ENCODE peak calls at places on chromosomes 7 and 10, in ten cellular contexts. P is upper lobe of right lung, W is upper lobe of left lung, V is stomach, C is thoracic aorta, E is fibroblast of lung, Y is mammary epithelial cell, Z is AG10803, B is astrocyte of the cerebellum, F is IMR-90. J is an unnamed sample.

GRCh38 chr10:107544706-107545520 is 380.4 kb upstream of the SORCS1 start:
- DNase-seq in Y (peak), C (no peak), P (peak), Z (no peak), E (no peak), W (peak), V (no peak), B (no peak), F (no peak), J (peak)

GRCh38 chr7:108455833-108456677 is at the start of gene NRCAM:
- DNase-seq in B (no peak), F (no peak), Y (peak), W (peak), P (peak), Z (peak), V (peak), E (peak), C (no peak), J (peak)

GRCh38 chr10:6224781-6225180 is 22.0 kb downstream of the PFKFB3 start:
- DNase-seq in C (no peak), V (no peak), Y (no peak), E (no peak), W (no peak), B (no peak), P (no peak), Z (no peak), F (no peak), J (no peak)

GRCh38 chr7:124919841-124920240 is 9.8 kb downstream of the POT1 start:
- DNase-seq in P (no peak), W (no peak), B (no peak), F (no peak), Y (no peak), V (no peak), E (no peak), C (no peak), Z (no peak), J (no peak)

GRCh38 chr7:122136033-122136432 is 8.0 kb downstream of the AASS start:
- DNase-seq in W (no peak), B (no peak), Z (peak), V (no peak), P (no peak), E (no peak), Y (no peak), C (no peak), F (no peak), J (no peak)

GRCh38 chr10:83897626-83898025 is 241.7 kb upstream of the GHITM start:
- DNase-seq in F (no peak), W (no peak), B (no peak), E (no peak), P (no peak), Z (no peak), V (no peak), Y (no peak), C (no peak), J (no peak)

GRCh38 chr7:148151778-148152177 is 438.8 kb upstream of the C7orf33 start:
- DNase-seq in W (no peak), F (no peak), Y (no peak), C (no peak), P (no peak), E (no peak), Z (no peak), B (no peak), V (no peak), J (no peak)

GRCh38 chr7:80827238-80827633 is 91.6 kb downstream of the SEMA3C start:
- DNase-seq in F (peak), B (peak), P (no peak), C (no peak), E (no peak), V (no peak), Y (no peak), Z (peak), W (no peak), J (no peak)

GRCh38 chr10:80442879-80443278 is 11.2 kb upstream of the TSPAN14 start:
- DNase-seq in Z (no peak), B (no peak), Y (no peak), F (no peak), W (no peak), V (no peak), P (no peak), E (no peak), C (no peak), J (no peak)

GRCh38 chr10:82813856-82814255 is 938.9 kb downstream of the NRG3 start:
- DNase-seq in P (no peak), W (no peak), C (no peak), V (peak), Y (peak), B (peak), Z (peak), F (no peak), E (peak), J (no peak)

GRCh38 chr10:3482200-3482993 is 302.6 kb downstream of the KLF6 start:
- DNase-seq in F (peak), V (peak), W (peak), P (peak), C (peak), Y (peak), B (peak), Z (peak), E (peak), J (no peak)

GRCh38 chr10:3484306-3485187 is 300.5 kb downstream of the KLF6 start:
- DNase-seq in Y (no peak), Z (peak), B (no peak), W (no peak), C (no peak), F (peak), P (no peak), E (peak), V (no peak), J (no peak)

GRCh38 chr10:3487228-3487627 is 297.8 kb downstream of the KLF6 start:
- DNase-seq in Y (no peak), E (no peak), Z (no peak), B (no peak), F (no peak), V (no peak), C (no peak), P (no peak), W (no peak), J (no peak)

GRCh38 chr10:3485287-3485686 is 299.7 kb downstream of the KLF6 start:
- DNase-seq in V (no peak), Z (no peak), P (no peak), C (no peak), E (no peak), B (no peak), Y (no peak), W (no peak), F (no peak), J (no peak)

DNA sequence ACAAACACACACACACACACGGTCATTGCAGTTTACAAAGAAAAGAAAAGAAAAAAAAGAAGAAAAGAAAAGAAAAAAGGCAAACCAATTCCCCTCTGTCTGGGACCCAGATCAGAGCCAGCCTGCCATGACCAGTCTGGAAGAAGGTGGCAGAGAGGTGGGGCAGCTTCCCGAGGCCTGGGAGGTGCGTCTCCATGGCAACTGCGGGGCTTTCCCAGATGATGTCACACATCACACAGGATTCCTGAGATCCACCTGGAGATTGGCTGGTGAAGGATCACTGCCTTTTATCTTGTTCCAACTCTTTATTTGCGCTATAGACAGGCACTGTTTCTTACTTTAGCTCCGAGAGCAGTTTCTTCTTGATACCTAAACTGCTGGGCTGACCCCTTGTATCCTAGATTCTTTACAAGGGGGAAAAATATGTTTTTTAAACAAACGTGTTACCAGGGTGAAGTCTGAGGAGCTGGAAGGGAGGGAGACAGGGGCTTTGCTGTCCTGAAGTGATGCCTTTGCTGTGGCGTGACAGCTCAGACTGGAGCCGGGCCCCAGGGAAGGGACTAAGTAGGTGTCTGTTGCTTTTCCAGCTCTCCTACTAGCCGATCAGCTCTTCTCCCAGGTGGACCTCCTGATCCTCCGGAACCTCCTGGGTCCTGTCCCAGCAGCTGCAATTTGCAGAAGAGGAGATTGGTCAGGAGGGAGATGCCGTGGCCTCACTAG is 298.5 kb downstream of the KLF6 start:
- DNase-seq in V (peak), Z (no peak), B (no peak), F (peak), E (peak), P (peak), C (no peak), Y (peak), W (no peak), J (no peak)
- TF ChIP-seq CTCF in V (no peak), Z (no peak), B (no peak), F (no peak), E (no peak), P (no peak), C (no peak), Y (peak), W (no peak), J (no peak)

DNA sequence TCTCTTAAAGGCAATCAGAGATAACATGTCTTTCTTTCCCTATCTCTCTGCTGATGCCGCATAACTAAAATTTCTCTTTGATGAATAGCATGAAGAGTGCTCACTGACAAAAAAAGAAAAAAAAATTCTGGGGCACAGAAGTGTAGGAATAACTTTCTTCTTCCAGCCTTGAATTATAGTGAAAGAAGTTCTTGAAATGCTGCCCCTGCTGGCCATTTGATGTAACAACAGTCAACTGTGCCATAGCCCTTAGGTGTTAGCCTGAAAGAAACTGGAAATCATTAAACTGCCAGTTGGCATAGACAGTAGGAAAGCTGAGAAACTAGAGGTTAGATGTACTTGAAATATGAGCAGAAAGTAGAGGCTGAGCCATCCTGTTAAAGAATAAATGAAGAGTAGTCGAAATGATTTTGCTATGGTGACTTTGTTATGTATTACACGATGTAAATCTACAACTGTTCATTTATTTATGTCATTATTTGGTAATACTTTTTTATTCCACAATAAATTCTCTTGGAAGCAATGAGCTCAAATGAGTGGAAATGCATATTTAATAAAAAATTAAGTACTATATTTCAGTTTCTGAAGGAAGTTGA is 48.3 kb upstream of the FAM171A1 start:
- DNase-seq in W (no peak), Y (peak), V (no peak), B (peak), C (no peak), E (peak), P (no peak), F (peak), Z (peak), J (no peak)
- TF ChIP-seq CTCF in W (peak), Y (peak), V (peak), B (peak), C (peak), E (peak), P (peak), F (peak), Z (peak), J (peak)

GRCh38 chr7:105487559-105488218 is 34.4 kb downstream of the PUS7 start:
- DNase-seq in W (no peak), Y (peak), V (no peak), F (peak), Z (peak), C (no peak), P (no peak), E (peak), B (peak), J (no peak)

GRCh38 chr7:105493196-105493927 is 28.7 kb downstream of the PUS7 start:
- DNase-seq in Y (no peak), E (peak), C (no peak), W (no peak), Z (no peak), P (no peak), V (no peak), B (no peak), F (peak), J (no peak)

GRCh38 chr7:105493928-105494325 is 28.1 kb downstream of the PUS7 start:
- DNase-seq in E (peak), P (no peak), Z (peak), W (no peak), Y (no peak), V (peak), F (peak), B (peak), C (no peak), J (no peak)

GRCh38 chr7:105489409-105489808 is 32.7 kb downstream of the PUS7 start:
- DNase-seq in F (no peak), P (no peak), E (no peak), Z (no peak), Y (no peak), C (no peak), B (no peak), V (no peak), W (no peak), J (no peak)

GRCh38 chr7:105488219-105488571 is 33.9 kb downstream of the PUS7 start:
- DNase-seq in E (no peak), P (no peak), F (no peak), W (no peak), Y (no peak), B (no peak), C (no peak), V (no peak), Z (no peak), J (no peak)
- TF ChIP-seq CTCF in E (no peak), P (no peak), F (no peak), W (no peak), Y (no peak), B (no peak), C (no peak), V (no peak), Z (no peak), J (peak)

GRCh38 chr7:42269161-42269560 is 32.2 kb upstream of the GLI3 start:
- DNase-seq in C (no peak), E (no peak), B (peak), F (no peak), P (no peak), Y (peak), Z (no peak), V (no peak), W (no peak), J (no peak)

GRCh38 chr7:42274052-42274451 is 37.0 kb upstream of the GLI3 start:
- DNase-seq in F (peak), C (no peak), V (no peak), E (peak), P (no peak), Z (no peak), W (no peak), B (no peak), Y (peak), J (no peak)

GRCh38 chr7:42278360-42278759 is 41.4 kb upstream of the GLI3 start:
- DNase-seq in Z (no peak), C (no peak), Y (no peak), V (no peak), W (no peak), P (no peak), E (no peak), B (no peak), F (no peak), J (no peak)

GRCh38 chr7:42272793-42273665 is 36.0 kb upstream of the GLI3 start:
- DNase-seq in B (no peak), F (peak), Z (peak), W (no peak), V (no peak), P (no peak), Y (peak), C (no peak), E (peak), J (no peak)
- TF ChIP-seq CTCF in B (peak), F (peak), Z (peak), W (no peak), V (no peak), P (peak), Y (peak), C (no peak), E (peak), J (peak)

GRCh38 chr7:24894670-24895221 is 85.2 kb downstream of the OSBPL3 start:
- DNase-seq in F (no peak), C (no peak), P (no peak), W (no peak), Z (no peak), Y (no peak), B (no peak), V (no peak), E (no peak), J (no peak)
- TF ChIP-seq CTCF in F (peak), C (no peak), P (peak), W (no peak), Z (peak), Y (peak), B (peak), V (peak), E (peak), J (peak)

DNA sequence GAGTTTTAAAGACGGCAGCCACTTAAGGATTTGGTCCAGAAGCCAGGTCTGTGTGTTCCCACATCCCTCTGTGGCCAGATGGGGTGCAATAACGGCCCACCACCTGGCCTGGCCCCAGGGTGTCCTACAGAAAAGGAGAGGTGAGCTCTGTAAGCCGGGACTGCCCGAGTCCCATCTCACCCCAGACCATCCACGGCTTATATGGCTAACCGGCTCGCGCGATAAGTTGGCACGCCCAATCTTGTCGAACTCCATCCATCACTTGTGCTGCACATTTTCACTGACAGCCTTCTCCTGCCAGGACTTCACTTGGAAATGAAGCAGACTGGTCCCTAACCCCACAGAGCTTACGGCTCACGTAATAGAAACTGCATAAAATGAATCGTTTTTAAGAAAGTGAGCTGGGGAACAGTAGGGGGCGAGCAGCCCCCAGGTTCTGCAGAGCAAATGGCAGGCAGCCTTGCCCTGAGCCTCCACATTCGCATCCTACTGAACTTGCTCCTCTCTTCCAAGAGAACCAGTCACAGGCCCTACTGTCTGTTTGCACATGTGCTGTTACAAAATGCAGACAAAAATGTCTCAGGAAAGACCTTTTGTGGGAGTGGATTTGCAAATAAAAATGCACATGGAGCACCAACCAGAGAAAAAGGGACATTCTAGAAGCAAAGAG is 98.2 kb downstream of the TNS3 start:
- DNase-seq in W (no peak), V (no peak), B (no peak), C (no peak), Z (peak), E (peak), F (peak), P (no peak), Y (no peak), J (no peak)
- TF ChIP-seq CTCF in W (no peak), V (no peak), B (peak), C (no peak), Z (peak), E (peak), F (peak), P (no peak), Y (no peak), J (peak)

DNA sequence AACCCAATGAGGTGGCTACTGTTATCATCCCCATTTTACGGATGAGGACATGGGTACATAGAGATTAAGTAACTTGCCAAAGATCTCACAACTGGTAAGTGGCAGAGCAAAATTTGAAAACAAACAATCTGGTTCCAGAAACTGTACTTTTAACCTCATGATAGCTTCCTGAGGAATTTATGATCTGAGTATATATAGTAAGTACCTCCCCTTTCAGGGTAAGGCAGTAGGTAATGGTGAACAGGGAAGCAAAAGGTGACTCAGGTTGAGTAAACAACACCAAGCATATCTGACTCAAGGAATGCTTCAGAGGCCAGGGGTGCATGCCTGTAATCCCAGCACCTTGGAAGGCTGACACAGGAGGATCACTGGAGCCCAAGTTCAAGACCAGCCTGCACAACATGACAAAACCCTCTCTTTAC is 21.1 kb downstream of the KLLN start:
- DNase-seq in F (peak), Z (peak), W (no peak), Y (peak), C (no peak), V (peak), E (peak), B (no peak), P (no peak), J (no peak)
- TF ChIP-seq CTCF in F (no peak), Z (no peak), W (no peak), Y (no peak), C (no peak), V (no peak), E (no peak), B (no peak), P (no peak), J (no peak)

DNA sequence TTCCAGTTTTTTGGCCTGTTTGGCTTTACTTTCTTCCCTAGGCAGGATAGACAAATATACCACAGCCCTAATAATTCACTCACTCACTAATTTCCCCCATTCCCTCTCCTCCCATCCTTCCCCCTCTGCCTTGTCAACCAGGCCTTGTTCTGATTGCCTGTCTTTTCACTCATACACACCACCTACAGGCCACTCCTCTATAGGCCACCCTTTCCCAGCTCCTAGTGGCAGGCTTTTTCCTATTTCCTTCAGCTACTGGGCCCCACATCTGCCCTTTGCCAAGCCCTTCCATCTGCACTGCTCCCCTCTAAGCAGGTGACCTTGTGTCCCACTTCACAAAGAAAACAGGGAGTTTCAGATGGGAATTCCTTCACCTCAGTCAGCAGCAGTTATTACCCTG is 59.8 kb upstream of the MSRB2 start:
- DNase-seq in Y (peak), V (no peak), B (no peak), Z (no peak), W (no peak), F (no peak), C (no peak), E (no peak), P (no peak), J (no peak)
- TF ChIP-seq CTCF in Y (peak), V (no peak), B (peak), Z (peak), W (no peak), F (no peak), C (no peak), E (peak), P (no peak), J (peak)

DNA sequence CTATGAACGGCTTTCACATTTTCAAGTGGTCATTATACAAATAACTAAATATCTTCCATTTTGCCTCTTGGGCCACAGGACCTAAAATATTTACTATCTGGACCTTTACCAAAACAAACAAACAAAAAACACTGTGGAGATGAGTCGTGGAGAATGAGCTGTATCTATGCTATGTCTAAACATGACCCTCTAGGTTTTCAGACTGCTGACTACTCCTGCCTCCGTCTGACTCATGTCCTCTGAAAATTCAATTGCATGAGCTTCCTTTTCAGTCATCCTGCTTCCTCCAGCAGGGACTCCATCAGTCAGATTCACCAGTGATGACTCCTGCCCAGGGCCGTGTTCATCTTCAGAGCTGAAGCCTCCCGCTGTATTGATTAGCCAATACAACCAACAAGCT is 96.8 kb downstream of the COL28A1 start:
- DNase-seq in W (no peak), Y (peak), F (peak), P (no peak), V (no peak), B (peak), E (peak), C (no peak), Z (peak), J (no peak)
- TF ChIP-seq CTCF in W (no peak), Y (no peak), F (no peak), P (no peak), V (no peak), B (no peak), E (no peak), C (no peak), Z (peak), J (peak)

GRCh38 chr7:171364-171904 is 20.9 kb upstream of the FAM20C start:
- DNase-seq in F (no peak), W (peak), V (no peak), P (no peak), B (no peak), E (no peak), Y (no peak), C (no peak), Z (no peak), J (peak)
- TF ChIP-seq CTCF in F (no peak), W (no peak), V (no peak), P (no peak), B (no peak), E (no peak), Y (no peak), C (no peak), Z (no peak), J (no peak)